ENCODE peak calls at places on chromosomes 6 and 20, in nine cellular contexts. D, I, R, C, S, E, X, U and T are unnamed samples.

GRCh38 chr6:14417377-14417776 is 299.8 kb downstream of the CD83 start:
- DNase-seq in D (peak), I (no peak), R (no peak), C (no peak), S (no peak), E (no peak), X (no peak), U (no peak), T (no peak)

GRCh38 chr20:49288250-49288751 is 10.4 kb upstream of the ZNFX1 start:
- DNase-seq in D (no peak), I (peak), R (no peak), C (peak), S (no peak), E (no peak), X (no peak), U (no peak), T (no peak)

GRCh38 chr20:57389695-57390603 is 1.2 kb upstream of the RBM38 start:
- DNase-seq in D (no peak), I (peak), R (no peak), C (no peak), S (no peak), E (no peak), X (no peak), U (peak), T (peak)

GRCh38 chr20:11654766-11655165 is 262.9 kb upstream of the BTBD3 start:
- DNase-seq in D (no peak), I (no peak), R (no peak), C (no peak), S (no peak), E (no peak), X (no peak), U (no peak), T (no peak)

GRCh38 chr6:37987008-37987407 is 167.5 kb downstream of the ZFAND3 start:
- DNase-seq in D (no peak), I (no peak), R (peak), C (peak), S (peak), E (peak), X (no peak), U (no peak), T (no peak)

GRCh38 chr20:49859011-49859410 is 46.4 kb downstream of the SLC9A8 start:
- DNase-seq in D (no peak), I (no peak), R (no peak), C (no peak), S (no peak), E (no peak), X (no peak), U (no peak), T (no peak)

GRCh38 chr6:26055670-26056582 is 31.3 kb upstream of the HFE start:
- DNase-seq in D (no peak), I (peak), R (peak), C (peak), S (peak), E (peak), X (peak), U (peak), T (peak)

GRCh38 chr6:72446427-72446826 is 175.4 kb upstream of the KCNQ5 start:
- DNase-seq in D (no peak), I (peak), R (peak), C (no peak), S (peak), E (peak), X (no peak), U (no peak), T (no peak)

GRCh38 chr6:90383212-90383611 is 86.6 kb upstream of the BACH2 start:
- DNase-seq in D (no peak), I (peak), R (no peak), C (no peak), S (no peak), E (no peak), X (no peak), U (no peak), T (no peak)

GRCh38 chr6:132919028-132919427 is 104.7 kb downstream of the RPS12 start:
- DNase-seq in D (no peak), I (no peak), R (no peak), C (peak), S (no peak), E (peak), X (no peak), U (no peak), T (peak)

GRCh38 chr6:157675859-157676640 is 147.0 kb upstream of the SNX9 start:
- DNase-seq in D (no peak), I (no peak), R (no peak), C (no peak), S (no peak), E (no peak), X (no peak), U (no peak), T (no peak)

GRCh38 chr20:12594410-12595130 is 414.2 kb upstream of the SPTLC3 start:
- DNase-seq in D (no peak), I (peak), R (no peak), C (peak), S (peak), E (no peak), X (no peak), U (no peak), T (no peak)

GRCh38 chr6:165850434-165851019 is 187.5 kb upstream of the PDE10A start:
- DNase-seq in D (no peak), I (peak), R (peak), C (peak), S (peak), E (peak), X (peak), U (peak), T (peak)

GRCh38 chr6:39452306-39452705 is 129.8 kb upstream of the KCNK16 start:
- DNase-seq in D (peak), I (no peak), R (peak), C (peak), S (peak), E (peak), X (no peak), U (no peak), T (no peak)

GRCh38 chr6:89817481-89817880 is 2.1 kb downstream of the MDN1 start:
- DNase-seq in D (no peak), I (peak), R (no peak), C (no peak), S (no peak), E (no peak), X (no peak), U (no peak), T (peak)

GRCh38 chr6:169158182-169158573 is 95.5 kb downstream of the THBS2 start:
- DNase-seq in D (no peak), I (no peak), R (peak), C (no peak), S (no peak), E (peak), X (no peak), U (no peak), T (peak)

GRCh38 chr20:41497186-41497895 is 120.8 kb downstream of the CHD6 start:
- DNase-seq in D (no peak), I (no peak), R (no peak), C (peak), S (no peak), E (peak), X (no peak), U (no peak), T (no peak)

GRCh38 chr6:116444991-116445566 is 16.1 kb upstream of the CALHM6 start:
- DNase-seq in D (no peak), I (no peak), R (no peak), C (no peak), S (no peak), E (no peak), X (peak), U (no peak), T (no peak)

GRCh38 chr6:42255050-42255449 is 37.4 kb upstream of the MRPS10 start:
- DNase-seq in D (no peak), I (no peak), R (peak), C (no peak), S (peak), E (peak), X (no peak), U (no peak), T (no peak)

GRCh38 chr20:34564810-34565209 is 6.3 kb downstream of the MAP1LC3A start:
- DNase-seq in D (no peak), I (no peak), R (no peak), C (peak), S (no peak), E (no peak), X (no peak), U (no peak), T (no peak)

GRCh38 chr6:39302011-39302410 is 12.2 kb downstream of the KCNK17 start:
- DNase-seq in D (no peak), I (no peak), R (no peak), C (no peak), S (no peak), E (no peak), X (no peak), U (no peak), T (no peak)

GRCh38 chr6:66731310-66731709 is 1024.3 kb upstream of the EYS start:
- DNase-seq in D (no peak), I (no peak), R (no peak), C (peak), S (peak), E (no peak), X (no peak), U (no peak), T (no peak)

GRCh38 chr6:119308048-119308570 is 41.5 kb downstream of the MAN1A1 start:
- DNase-seq in D (peak), I (peak), R (peak), C (peak), S (peak), E (peak), X (no peak), U (peak), T (peak)

GRCh38 chr6:167573461-167574215 is 248.8 kb downstream of the TTLL2 start:
- DNase-seq in D (no peak), I (no peak), R (no peak), C (no peak), S (no peak), E (no peak), X (peak), U (no peak), T (no peak)

GRCh38 chr6:116682334-116682712 is 1.3 kb downstream of the KPNA5 start:
- DNase-seq in D (no peak), I (peak), R (peak), C (peak), S (peak), E (peak), X (no peak), U (no peak), T (peak)

GRCh38 chr6:75775219-75775618 is 26.2 kb downstream of the MYO6 start:
- DNase-seq in D (no peak), I (no peak), R (no peak), C (peak), S (no peak), E (peak), X (no peak), U (no peak), T (no peak)

GRCh38 chr20:3218307-3218988 is 9.2 kb downstream of the ITPA start:
- DNase-seq in D (no peak), I (peak), R (peak), C (peak), S (peak), E (no peak), X (peak), U (peak), T (peak)

GRCh38 chr6:157169186-157169585 is 154.1 kb downstream of the TMEM242 start:
- DNase-seq in D (no peak), I (no peak), R (no peak), C (no peak), S (no peak), E (no peak), X (no peak), U (no peak), T (no peak)

GRCh38 chr6:150028799-150029198 is 3.5 kb upstream of the RAET1L start:
- DNase-seq in D (no peak), I (no peak), R (no peak), C (no peak), S (no peak), E (no peak), X (no peak), U (no peak), T (no peak)

GRCh38 chr6:16216501-16217155 is 21.8 kb upstream of the GMPR start:
- DNase-seq in D (no peak), I (no peak), R (peak), C (no peak), S (no peak), E (no peak), X (no peak), U (no peak), T (peak)

GRCh38 chr6:14542670-14543366 is 425.2 kb downstream of the CD83 start:
- DNase-seq in D (no peak), I (no peak), R (peak), C (peak), S (peak), E (peak), X (no peak), U (no peak), T (no peak)

GRCh38 chr6:137868721-137869631 is 1.9 kb downstream of the TNFAIP3 start:
- DNase-seq in D (no peak), I (no peak), R (no peak), C (no peak), S (peak), E (no peak), X (no peak), U (no peak), T (no peak)
- H3K9ac ChIP-seq in D (peak), I (no peak), R (peak), C (peak), S (peak), E (peak), X (peak), U (no peak), T (no peak)

DNA sequence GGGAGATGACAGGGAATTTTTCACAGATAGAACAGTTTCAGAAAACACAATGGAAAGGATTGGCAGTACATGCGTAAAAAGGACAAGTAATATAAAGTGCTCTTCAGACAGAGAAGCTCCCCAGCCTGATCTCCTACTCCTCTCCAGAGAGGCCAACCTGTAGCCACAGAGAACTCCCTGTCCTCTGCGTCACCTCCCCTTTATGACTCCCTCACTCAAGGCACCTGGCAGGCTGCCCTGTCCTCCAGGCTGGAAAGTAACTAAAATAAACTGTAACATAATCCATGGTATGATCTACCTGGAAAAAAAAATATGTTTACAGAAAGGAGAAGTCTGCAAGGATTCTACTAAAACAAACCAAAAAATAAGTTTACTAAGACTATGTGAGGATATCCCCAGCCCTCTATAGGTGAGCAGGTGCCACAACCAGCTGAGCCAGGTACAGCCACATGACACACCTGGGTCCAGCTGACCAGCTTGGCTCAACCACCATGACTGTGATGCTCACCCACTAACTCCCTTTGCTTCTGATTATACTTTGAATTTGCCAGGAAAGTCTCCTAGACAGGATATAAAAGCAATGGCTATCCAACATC is 29.2 kb downstream of the MBOAT1 start:
- DNase-seq in D (peak), I (no peak), R (peak), C (no peak), S (peak), E (peak), X (no peak), U (no peak), T (no peak)
- H3K4me2 ChIP-seq in D (no peak), I (no peak), R (no peak), C (no peak), S (peak), E (no peak), X (no peak), U (no peak), T (no peak)

DNA sequence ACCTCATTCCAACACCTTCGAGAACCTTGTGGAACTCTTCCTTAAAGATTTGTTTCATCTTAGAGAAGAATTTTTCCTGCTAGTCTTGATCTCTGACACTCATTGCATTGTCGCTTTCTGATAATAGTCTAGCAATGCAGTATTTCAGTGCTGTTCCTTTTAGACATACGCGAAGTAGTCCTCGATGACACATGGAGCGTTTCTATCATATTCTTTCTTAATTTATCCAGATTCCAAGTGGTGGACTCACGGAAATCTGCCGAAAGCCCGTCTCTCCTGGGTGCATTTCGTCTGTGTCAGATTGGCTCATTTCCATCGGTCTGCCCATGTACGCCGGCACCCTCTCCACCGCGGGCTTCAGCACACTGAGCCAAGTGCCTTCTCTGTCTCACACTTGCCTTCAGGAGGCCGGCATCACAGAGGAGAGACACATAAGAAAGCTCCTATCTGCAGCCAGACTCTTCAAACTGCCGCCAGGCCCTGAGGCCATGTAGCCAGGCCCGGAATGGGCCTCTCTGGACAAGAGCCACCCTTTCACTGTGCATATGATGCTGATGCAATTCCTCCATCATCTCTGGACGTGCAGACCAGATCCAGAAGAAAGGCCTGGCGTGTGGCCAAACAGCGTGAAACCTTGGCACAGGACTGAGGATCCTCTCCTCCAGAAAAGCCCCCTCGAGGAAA is 198.6 kb upstream of the UST start:
- DNase-seq in D (no peak), I (no peak), R (peak), C (no peak), S (no peak), E (peak), X (no peak), U (no peak), T (no peak)
- H3K9ac ChIP-seq in D (no peak), I (no peak), R (no peak), C (peak), S (no peak), E (no peak), X (no peak), U (no peak), T (no peak)

DNA sequence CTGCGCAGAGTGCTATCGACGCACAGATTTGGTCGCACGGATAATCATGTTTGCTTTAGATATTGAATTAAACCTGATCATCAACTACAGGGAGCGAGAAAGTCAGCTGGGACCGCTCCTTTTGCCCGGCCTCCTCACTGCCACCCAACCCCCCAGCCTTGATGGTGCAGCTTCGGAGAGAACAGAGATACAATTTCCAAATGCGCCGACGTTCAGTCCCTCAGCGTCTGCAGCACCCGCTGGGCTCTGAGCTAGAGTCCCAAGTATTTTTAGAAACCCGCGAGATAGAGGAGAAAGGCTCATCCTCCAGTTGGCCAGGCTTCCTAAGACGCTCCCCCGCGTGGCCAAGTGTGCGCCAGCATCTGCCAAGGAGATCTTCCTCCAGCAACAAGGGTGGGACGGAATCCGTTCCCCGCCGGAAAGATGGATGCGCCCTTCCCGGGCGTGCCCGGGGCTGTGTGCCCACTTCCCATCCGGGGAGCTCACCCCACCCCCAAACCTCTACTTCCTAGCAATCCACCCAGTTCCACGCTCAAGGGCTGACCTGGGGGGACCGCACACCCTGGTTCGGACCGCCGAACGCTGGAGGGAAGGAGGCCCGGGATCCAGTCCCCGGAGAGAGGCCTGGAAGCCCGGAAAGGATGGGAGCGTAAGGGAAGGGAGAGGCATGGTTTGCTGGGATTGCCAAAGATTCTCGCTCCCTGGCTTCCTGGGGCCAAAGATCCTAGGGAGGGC is 4.1 kb downstream of the NKX2-2 start:
- DNase-seq in D (no peak), I (peak), R (peak), C (peak), S (no peak), E (peak), X (no peak), U (no peak), T (no peak)
- H3K4me2 ChIP-seq in D (peak), I (peak), R (peak), C (peak), S (no peak), E (peak), X (no peak), U (no peak), T (no peak)

GRCh38 chr6:34553750-34554149 is 2.4 kb downstream of the SPDEF start:
- DNase-seq in D (no peak), I (no peak), R (no peak), C (no peak), S (peak), E (no peak), X (no peak), U (peak), T (no peak)
- H3K9ac ChIP-seq in D (no peak), I (no peak), R (no peak), C (no peak), S (peak), E (no peak), X (no peak), U (no peak), T (no peak)

GRCh38 chr20:32201296-32201976 is 6.1 kb downstream of the PLAGL2 start:
- DNase-seq in D (no peak), I (no peak), R (peak), C (no peak), S (no peak), E (peak), X (no peak), U (no peak), T (no peak)

GRCh38 chr20:32204485-32205115 is 2.9 kb downstream of the PLAGL2 start:
- DNase-seq in D (no peak), I (no peak), R (no peak), C (no peak), S (peak), E (no peak), X (no peak), U (no peak), T (no peak)

GRCh38 chr20:32201977-32202363 is 5.6 kb downstream of the PLAGL2 start:
- DNase-seq in D (no peak), I (no peak), R (peak), C (no peak), S (no peak), E (no peak), X (no peak), U (no peak), T (no peak)

GRCh38 chr20:32205502-32206382 is 1.8 kb downstream of the PLAGL2 start:
- DNase-seq in D (no peak), I (no peak), R (peak), C (peak), S (no peak), E (peak), X (no peak), U (no peak), T (no peak)

DNA sequence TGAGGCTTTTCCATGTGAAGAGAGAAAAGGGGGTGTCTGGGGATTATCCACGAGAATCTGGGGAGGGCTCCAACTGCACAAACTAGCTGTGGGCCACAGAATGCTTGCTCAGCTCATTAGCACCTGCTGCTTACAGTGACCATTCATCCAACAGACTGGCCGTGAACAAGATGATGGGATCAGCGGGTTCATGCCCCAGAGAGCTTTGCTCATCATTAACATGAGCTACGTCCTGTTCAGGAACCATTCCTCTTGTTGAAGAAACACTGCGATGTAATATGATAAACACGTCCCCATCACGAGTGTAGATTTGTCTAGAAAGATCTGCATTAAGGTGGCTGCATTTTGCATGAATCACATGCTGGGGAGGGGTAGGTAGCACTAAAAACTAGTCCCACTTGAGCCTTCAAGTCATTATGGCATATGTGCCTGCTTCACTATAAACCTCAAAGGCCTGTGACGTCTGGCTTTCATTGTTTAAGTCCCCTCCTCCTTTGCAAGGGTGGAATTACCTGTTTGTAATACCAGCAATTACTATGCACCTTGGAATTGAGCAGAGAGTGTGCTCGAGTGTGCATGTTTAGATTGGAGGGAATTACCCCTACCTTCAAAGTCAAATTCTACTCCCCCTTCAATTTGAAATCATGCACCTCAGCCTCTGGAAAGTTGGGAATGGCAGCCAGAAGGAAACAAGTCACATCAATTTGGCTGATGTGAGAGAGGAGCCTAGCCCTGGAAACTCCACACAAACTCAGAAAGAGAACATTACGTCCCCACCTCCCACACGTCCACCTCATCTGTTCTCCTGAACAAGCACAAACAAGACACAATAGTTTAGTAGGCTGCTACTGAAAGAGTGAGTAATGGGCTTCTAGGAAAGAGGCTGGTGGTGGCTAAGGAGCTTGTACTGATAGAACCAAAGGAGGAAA is 3.7 kb downstream of the PLAGL2 start:
- DNase-seq in D (no peak), I (no peak), R (peak), C (no peak), S (no peak), E (no peak), X (no peak), U (no peak), T (no peak)
- H3K4me2 ChIP-seq in D (peak), I (no peak), R (no peak), C (no peak), S (peak), E (no peak), X (no peak), U (peak), T (no peak)